ENCODE peak calls at places on chromosomes 4 and X, in five cellular contexts. I is uterus; R is H7; D is HEK293T; U is activated CD4-positive, alpha-beta T cell treated with anti-CD3 and anti-CD28 coated beads for 4 hours. S is an unnamed sample.

GRCh38 chrX:74133156-74133796 is 170.7 kb upstream of the ZCCHC13 start:
- DNase-seq in I (no peak), D (peak), R (peak), U (peak), S (no peak)

GRCh38 chrX:148991502-148991901 is 491.1 kb downstream of the AFF2 start:
- DNase-seq in D (no peak), I (no peak), R (no peak), U (no peak), S (no peak)

GRCh38 chrX:40095588-40096394 is 2.0 kb downstream of the BCOR start:
- DNase-seq in D (no peak), U (peak), R (peak), I (no peak), S (peak)

GRCh38 chr4:26075588-26075987 is 161.6 kb downstream of the SMIM20 start:
- DNase-seq in I (no peak), R (no peak), U (no peak), D (no peak), S (no peak)

GRCh38 chrX:21840199-21840557 is 761 bp downstream of the MBTPS2 start:
- DNase-seq in U (no peak), I (no peak), R (no peak), D (no peak), S (no peak)

GRCh38 chr4:175109933-175110332 is 191.8 kb downstream of the ADAM29 start:
- DNase-seq in R (peak), D (peak), I (no peak), U (no peak), S (no peak)

GRCh38 chrX:23373129-23373804 is 38.6 kb downstream of the PTCHD1 start:
- DNase-seq in R (no peak), U (no peak), D (no peak), I (no peak), S (no peak)

GRCh38 chr4:165668694-165669093 is 204.3 kb upstream of the TLL1 start:
- DNase-seq in D (no peak), R (no peak), U (no peak), I (no peak), S (no peak)

GRCh38 chrX:134798472-134798871 is 140.2 kb upstream of the PLAC1 start:
- DNase-seq in I (no peak), U (no peak), R (no peak), D (no peak), S (no peak)

GRCh38 chr4:184632842-184633241 is 16.4 kb downstream of the CASP3 start:
- DNase-seq in R (no peak), I (no peak), D (no peak), U (no peak), S (no peak)

GRCh38 chr4:2572076-2572475 is 35.6 kb downstream of the FAM193A start:
- DNase-seq in D (no peak), I (no peak), U (no peak), R (no peak), S (no peak)

GRCh38 chr4:67765401-67765800 is 11.2 kb upstream of the GNRHR start:
- DNase-seq in I (no peak), R (no peak), U (no peak), D (no peak), S (no peak)

GRCh38 chr4:98148856-98149255 is 5.6 kb upstream of the STPG2 start:
- DNase-seq in I (no peak), R (no peak), D (no peak), U (no peak), S (no peak)

GRCh38 chrX:115093206-115093605 is 75.8 kb upstream of the IL13RA2 start:
- DNase-seq in U (no peak), R (no peak), D (no peak), I (no peak), S (no peak)

GRCh38 chr4:1365271-1366178 is 18.5 kb downstream of the UVSSA start:
- DNase-seq in D (no peak), U (no peak), R (peak), I (no peak), S (no peak)

GRCh38 chrX:118272237-118272636 is 73.7 kb upstream of the WDR44 start:
- DNase-seq in D (no peak), U (no peak), I (no peak), R (no peak), S (no peak)

GRCh38 chrX:132957211-132958085 is 981 bp downstream of the HS6ST2 start:
- DNase-seq in D (peak), I (peak), R (peak), U (no peak), S (no peak)

GRCh38 chrX:150365051-150365952 is 2.2 kb downstream of the MAMLD1 start:
- DNase-seq in D (peak), U (peak), I (peak), R (peak), S (peak)

GRCh38 chr4:39637572-39638357 is 900 bp downstream of the SMIM14 start:
- DNase-seq in D (peak), I (peak), U (peak), R (peak), S (peak)